ENCODE peak calls at places on chromosomes 4 and X, in nine cellular contexts. C is activated CD4-positive, alpha-beta T cell treated with anti-CD3 and anti-CD28 coated beads for 1 hour; T is iris pigment epithelial cell; W is stimulated activated CD4-positive, alpha-beta T cell treated with anti-CD3 and anti-CD28 coated beads, Interleukin-2, amount 100 ng/mL, for 48 hours; M is LoVo; V is hypothalamus; D is testis; N is activated T-helper 2 cell treated with anti-CD3 and anti-CD28 coated beads, Interferon-gamma antibody, Interleukin-2, Interleukin-4, amounts not matched to agents 10 μg/mL and 5 μg/mL and 100 μg/mL, durations not matched to agents 14 hours and 24 hours and 36 hours; U is ureter. H is an unnamed sample.

GRCh38 chrX:123745511-123745910 is 12.7 kb upstream of the THOC2 start:
- DNase-seq in C (no peak), T (no peak), W (no peak), M (no peak), V (no peak), D (no peak), N (no peak), U (no peak), H (no peak)

GRCh38 chr4:176587920-176588319 is 204.8 kb downstream of the VEGFC start:
- DNase-seq in C (no peak), T (peak; percentile 96), W (no peak), M (no peak), V (no peak), D (no peak), N (no peak), U (no peak), H (no peak)

GRCh38 chrX:41828821-41829220 is 94.5 kb downstream of the CASK start:
- DNase-seq in C (no peak), T (peak; percentile 27), W (no peak), M (no peak), V (no peak), D (no peak), N (no peak), U (no peak), H (no peak)

GRCh38 chr4:159145318-159146006 is 42.6 kb downstream of the RAPGEF2 start:
- DNase-seq in C (no peak), T (no peak), W (no peak), M (no peak), V (no peak), D (no peak), N (no peak), U (no peak), H (no peak)

GRCh38 chr4:12472082-12472481 is 1012.1 kb downstream of the RAB28 start:
- DNase-seq in C (no peak), T (no peak), W (no peak), M (no peak), V (no peak), D (no peak), N (no peak), U (no peak), H (no peak)

GRCh38 chr4:82905205-82905604 is 4.7 kb downstream of the THAP9 start:
- DNase-seq in C (no peak), T (peak; percentile 76), W (no peak), M (no peak), V (no peak), D (no peak), N (peak; percentile 31), U (no peak), H (no peak)

GRCh38 chr4:39106011-39106410 is 44.0 kb downstream of the KLHL5 start:
- DNase-seq in C (no peak), T (no peak), W (no peak), M (no peak), V (no peak), D (no peak), N (no peak), U (no peak), H (no peak)

GRCh38 chr4:156495836-156496235 is 475.8 kb downstream of the PDGFC start:
- DNase-seq in C (no peak), T (no peak), W (no peak), M (no peak), V (no peak), D (no peak), N (no peak), U (no peak), H (no peak)

GRCh38 chr4:185839204-185839712 is 27.3 kb upstream of the SORBS2 start:
- DNase-seq in C (no peak), T (peak; percentile 98), W (no peak), M (peak; percentile 82), V (no peak), D (peak; percentile 51), N (no peak), U (no peak), H (no peak)

GRCh38 chr4:177687117-177687516 is 244.9 kb upstream of the AGA start:
- DNase-seq in C (no peak), T (no peak), W (no peak), M (no peak), V (no peak), D (no peak), N (no peak), U (no peak), H (no peak)

GRCh38 chr4:84531689-84532088 is 32.6 kb upstream of the NKX6-1 start:
- DNase-seq in C (no peak), T (no peak), W (no peak), M (no peak), V (no peak), D (no peak), N (no peak), U (no peak), H (no peak)

GRCh38 chr4:2364654-2365053 is 53.8 kb downstream of the ZFYVE28 start:
- DNase-seq in C (peak; percentile 40), T (peak; percentile 52), W (peak; percentile 52), M (peak; percentile 7), V (no peak), D (peak; percentile 49), N (no peak), U (no peak), H (no peak)

GRCh38 chrX:36609653-36610585 is 398.2 kb upstream of the FAM47C start:
- DNase-seq in C (no peak), T (no peak), W (no peak), M (no peak), V (no peak), D (no peak), N (no peak), U (no peak), H (no peak)

GRCh38 chr4:184383497-184384055 is 90.8 kb downstream of the IRF2 start:
- DNase-seq in C (no peak), T (peak; percentile 96), W (no peak), M (peak; percentile 29), V (no peak), D (peak; percentile 47), N (no peak), U (no peak), H (no peak)

GRCh38 chr4:24729041-24729730 is 66.2 kb upstream of the SOD3 start:
- DNase-seq in C (no peak), T (no peak), W (no peak), M (no peak), V (no peak), D (no peak), N (no peak), U (no peak), H (no peak)

GRCh38 chrX:83185010-83185409 is 323.1 kb upstream of the POU3F4 start:
- DNase-seq in C (no peak), T (no peak), W (no peak), M (no peak), V (no peak), D (no peak), N (no peak), U (no peak), H (no peak)

GRCh38 chr4:119542575-119542974 is 86.0 kb downstream of the PDE5A start:
- DNase-seq in C (no peak), T (no peak), W (no peak), M (no peak), V (no peak), D (no peak), N (no peak), U (no peak), H (no peak)

GRCh38 chr4:176902710-176903323 is 110.1 kb upstream of the VEGFC start:
- DNase-seq in C (no peak), T (peak; percentile 96), W (no peak), M (no peak), V (no peak), D (no peak), N (no peak), U (no peak), H (no peak)

GRCh38 chrX:55030490-55031285 is at the start of gene ALAS2:
- DNase-seq in C (no peak), T (no peak), W (no peak), M (no peak), V (no peak), D (no peak), N (no peak), U (no peak), H (no peak)

GRCh38 chrX:150587585-150588503 is 19.4 kb downstream of the MTM1 start:
- DNase-seq in C (peak; percentile 26), T (no peak), W (peak; percentile 33), M (no peak), V (no peak), D (no peak), N (no peak), U (no peak), H (no peak)

GRCh38 chrX:103688949-103689348 is 2.5 kb upstream of the MORF4L2 start:
- DNase-seq in C (no peak), T (peak; percentile 33), W (no peak), M (peak; percentile 32), V (no peak), D (no peak), N (no peak), U (no peak), H (peak; percentile 86)

GRCh38 chr4:110184124-110184790 is 14.2 kb downstream of the ELOVL6 start:
- DNase-seq in C (no peak), T (peak; percentile 34), W (no peak), M (no peak), V (no peak), D (no peak), N (no peak), U (no peak), H (no peak)

GRCh38 chr4:184503869-184504300 is 29.5 kb upstream of the IRF2 start:
- DNase-seq in C (no peak), T (peak; percentile 24), W (no peak), M (no peak), V (no peak), D (no peak), N (no peak), U (no peak), H (no peak)

GRCh38 chrX:108353452-108353851 is 84.8 kb downstream of the COL4A6 start:
- DNase-seq in C (no peak), T (no peak), W (no peak), M (no peak), V (no peak), D (no peak), N (no peak), U (no peak), H (no peak)

GRCh38 chr4:1239141-1239948 is 9.6 kb downstream of the CTBP1 start:
- DNase-seq in C (no peak), T (no peak), W (no peak), M (no peak), V (no peak), D (no peak), N (no peak), U (no peak), H (no peak)

GRCh38 chr4:168945291-168945690 is 64.8 kb downstream of the CBR4 start:
- DNase-seq in C (no peak), T (no peak), W (no peak), M (no peak), V (no peak), D (no peak), N (no peak), U (no peak), H (no peak)

GRCh38 chrX:25523574-25523973 is 507.8 kb upstream of the ARX start:
- DNase-seq in C (no peak), T (peak; percentile 67), W (no peak), M (peak; percentile 2), V (no peak), D (peak; percentile 36), N (no peak), U (no peak), H (peak; percentile 40)

GRCh38 chr4:84647307-84647884 is 64.5 kb downstream of the CDS1 start:
- DNase-seq in C (no peak), T (peak; percentile 69), W (no peak), M (no peak), V (no peak), D (no peak), N (no peak), U (no peak), H (no peak)